ENCODE peak calls at places on chromosomes 16 and 17, in seven cellular contexts. V is SK-N-SH, F is HCT116, G is stomach, W is prostate gland, L is H1, J is esophagus muscularis mucosa. A is an unnamed sample.

GRCh38 chr17:7886227-7887037 is 2.2 kb upstream of the CHD3 start:
- DNase-seq in J (no peak), G (peak; percentile 54), L (peak; percentile 59), V (peak; percentile 44), F (no peak), W (peak; percentile 68), A (peak; percentile 90)

GRCh38 chr17:6455321-6455705 is 11.1 kb downstream of the PIMREG start:
- DNase-seq in V (peak; percentile 74), L (peak; percentile 73), G (peak; percentile 60), F (no peak), W (no peak), J (no peak), A (no peak)

GRCh38 chr17:57645950-57646686 is 99.0 kb downstream of the CCDC182 start:
- DNase-seq in V (no peak), L (no peak), F (no peak), G (no peak), W (no peak), J (no peak), A (no peak)

GRCh38 chr16:57185945-57186629 is at the start of the genes PSME3IP1 and RSPRY1:
- DNase-seq in V (peak; percentile 100), F (peak; percentile 99), G (peak; percentile 98), J (peak; percentile 100), L (peak; percentile 97), W (peak; percentile 99), A (peak; percentile 100)

GRCh38 chr17:4301066-4301465 is 37.3 kb upstream of the ANKFY1 start:
- DNase-seq in V (no peak), W (no peak), G (no peak), F (no peak), J (no peak), L (no peak), A (no peak)

GRCh38 chr16:75471723-75472634 is 7.5 kb upstream of the TMEM170A start:
- DNase-seq in G (peak; percentile 59), V (peak; percentile 91), J (no peak), L (no peak), F (no peak), W (peak; percentile 67), A (no peak)

GRCh38 chr16:1154291-1154886 is 1.5 kb downstream of the CACNA1H start:
- DNase-seq in J (no peak), F (no peak), V (no peak), L (no peak), W (no peak), G (no peak), A (no peak)

GRCh38 chr16:89114159-89114981 is 20.7 kb downstream of the ACSF3 start:
- DNase-seq in F (no peak), V (no peak), J (no peak), L (no peak), W (no peak), G (no peak), A (no peak)

GRCh38 chr16:75385507-75386152 is 47.7 kb downstream of the CFDP1 start:
- DNase-seq in G (no peak), V (peak; percentile 49), F (peak; percentile 66), W (no peak), J (no peak), L (no peak), A (no peak)

GRCh38 chr16:4390266-4391260 is 18.9 kb downstream of the VASN start:
- DNase-seq in J (no peak), G (no peak), W (no peak), V (no peak), F (no peak), L (no peak), A (no peak)

DNA sequence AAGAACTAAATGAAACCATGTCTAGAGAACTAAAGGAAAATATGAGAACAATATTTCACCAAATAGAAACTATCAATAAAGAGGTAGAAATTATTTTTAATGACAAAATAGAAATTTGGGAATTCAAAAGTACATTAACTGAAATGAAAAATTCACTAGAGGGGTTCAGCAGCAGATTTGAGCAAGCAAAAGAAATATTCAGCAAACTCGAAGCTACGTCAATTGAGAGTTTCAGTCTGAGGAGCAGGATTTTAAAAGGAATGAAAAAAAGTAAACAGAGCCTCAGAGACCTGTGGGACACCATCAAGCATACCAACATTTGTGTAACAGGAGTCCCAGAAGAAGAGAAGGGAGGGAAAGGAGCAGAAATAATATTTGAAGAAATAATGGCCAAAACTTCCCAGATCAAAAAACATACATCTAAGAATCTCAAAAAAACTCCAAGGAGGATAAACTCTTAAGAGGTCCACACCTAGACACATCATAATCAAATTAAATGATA is 38.3 kb downstream of the ZFP90 start:
- DNase-seq in L (no peak), J (no peak), W (no peak), F (no peak), G (no peak), V (no peak), A (no peak)
- H3K9me3 ChIP-seq in L (peaks cover 18% of the 10 kb centered on the region), J (peaks cover 83% of the 10 kb centered on the region), W (no peaks in the 10 kb centered on the region), F (peaks cover 14% of the 10 kb centered on the region), G (peaks cover 96% of the 10 kb centered on the region), V (no peaks in the 10 kb centered on the region), A (peaks cover 37% of the 10 kb centered on the region)

GRCh38 chr16:11907160-11907970 is 8.4 kb downstream of the GSPT1 start:
- DNase-seq in V (no peak), J (no peak), G (no peak), F (no peak), W (no peak), L (no peak), A (no peak)

GRCh38 chr16:11914759-11915643 is 755 bp downstream of the GSPT1 start:
- DNase-seq in F (no peak), W (peak; percentile 15), G (peak; percentile 41), L (peak; percentile 54), J (no peak), V (peak; percentile 74), A (no peak)

GRCh38 chr16:11914210-11914758 is 1.5 kb downstream of the GSPT1 start:
- DNase-seq in J (no peak), G (no peak), F (no peak), L (no peak), W (no peak), V (no peak), A (no peak)

GRCh38 chr16:11913425-11914079 is 2.2 kb downstream of the GSPT1 start:
- DNase-seq in W (no peak), G (no peak), L (no peak), F (no peak), J (no peak), V (no peak), A (no peak)

GRCh38 chr16:11909653-11910551 is 5.9 kb downstream of the GSPT1 start:
- DNase-seq in F (no peak), J (no peak), W (no peak), L (no peak), G (no peak), V (no peak), A (no peak)
- TF ChIP-seq POLR2AphosphoS5 in F (no peak), J (no peak), W (peak; percentile 50), L (no peak), G (no peak), V (no peak), A (no peak)

DNA sequence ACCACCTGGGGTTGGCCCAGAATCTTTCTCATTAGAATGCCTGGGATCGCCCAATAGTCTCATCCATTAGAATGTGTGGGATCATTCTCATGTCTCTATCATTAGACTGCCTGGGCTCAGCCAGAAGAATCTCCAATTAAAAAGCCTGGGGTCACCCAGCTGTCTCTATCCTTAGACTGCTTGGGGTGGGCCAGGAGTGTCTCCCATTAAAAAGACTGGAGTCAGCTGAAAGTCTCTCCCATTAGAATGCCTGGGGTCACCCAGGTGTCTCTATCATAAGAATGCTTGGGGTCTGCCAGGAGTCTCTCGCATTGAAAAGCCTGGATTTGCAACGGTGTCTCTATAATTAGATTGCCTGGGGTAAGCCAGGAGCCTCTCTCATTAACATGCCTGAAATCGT is 2225.7 kb downstream of the TP53TG3F start:
- DNase-seq in V (no peak), G (no peak), L (no peak), W (no peak), F (no peak), J (no peak), A (peak; percentile 52)
- H3K9me3 ChIP-seq in V (no peaks in the 10 kb centered on the region), G (peaks cover 86% of the 10 kb centered on the region), L (peaks cover 87% of the 10 kb centered on the region), W (no peaks in the 10 kb centered on the region), F (no peaks in the 10 kb centered on the region), J (peaks cover 28% of the 10 kb centered on the region), A (no peaks in the 10 kb centered on the region)

DNA sequence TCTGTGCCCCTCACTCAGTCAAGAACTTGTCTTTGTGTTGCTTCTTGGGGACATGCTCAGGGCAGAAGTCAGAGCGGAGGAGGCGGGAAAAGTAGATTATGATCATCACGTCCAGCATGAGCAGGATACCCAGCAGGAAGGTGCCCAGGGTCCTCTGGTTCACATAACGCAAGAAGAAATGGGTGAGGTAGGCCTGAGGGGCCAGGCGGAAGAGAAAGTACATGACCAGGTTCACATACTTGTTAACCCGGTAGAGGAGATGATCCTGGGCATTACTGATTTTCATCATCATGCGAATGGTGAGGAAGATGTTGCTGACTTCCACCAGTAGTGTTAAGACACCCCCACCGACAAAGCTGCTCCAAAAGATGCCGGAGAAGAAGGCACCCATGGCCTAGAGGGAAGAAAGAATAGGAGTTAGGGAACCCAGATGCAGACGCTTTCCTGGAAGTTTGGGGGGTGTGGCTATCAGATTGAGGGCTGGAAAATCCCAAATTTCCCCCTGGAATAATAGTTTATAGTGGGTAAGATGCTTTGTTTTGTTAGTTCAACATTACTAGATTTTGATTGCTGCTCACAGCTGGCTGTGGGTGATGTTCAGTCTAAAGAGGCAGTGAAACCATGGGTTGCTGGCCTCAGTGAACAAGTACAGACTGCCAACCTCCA is 1.4 kb downstream of the TLCD1 start:
- DNase-seq in V (no peak), L (no peak), J (no peak), F (no peak), G (no peak), W (no peak), A (no peak)
- TF ChIP-seq POLR2AphosphoS5 in V (no peak), L (peak; percentile 38), J (no peak), F (no peak), G (no peak), W (no peak), A (no peak)

GRCh38 chr17:920190-920589 is 59.4 kb downstream of the NXN start:
- DNase-seq in V (no peak), W (no peak), F (no peak), J (no peak), L (no peak), G (no peak), A (no peak)
- H3K9me3 ChIP-seq in V (no peaks in the 10 kb centered on the region), W (no peaks in the 10 kb centered on the region), F (no peaks in the 10 kb centered on the region), J (no peaks in the 10 kb centered on the region), L (no peaks in the 10 kb centered on the region), G (no peaks in the 10 kb centered on the region), A (no peaks in the 10 kb centered on the region)